ENCODE peak calls at places on chromosome 17, in ten cellular contexts. R is Calu3; B is IMR-90; N is CD4-positive, alpha-beta T cell; C is Peyer's patch; A is heart right ventricle; H is fibroblast of lung; Q is HL-60; E is left ventricle myocardium inferior; U is lower leg skin. K is an unnamed sample.
A peak's percentile ranks its signal among the peaks of the same experiment; 100 is the strongest.

GRCh38 chr17:20234266-20234665 is 225.1 kb downstream of the SPECC1 start:
- DNase-seq in R (no peak), B (no peak), N (peak; percentile 51), C (no peak), A (no peak), H (no peak), Q (no peak), E (no peak), U (no peak), K (no peak)

GRCh38 chr17:41507315-41507880 is 2.0 kb upstream of the KRT13 start:
- DNase-seq in R (no peak), B (no peak), N (no peak), C (no peak), A (no peak), H (no peak), Q (no peak), E (no peak), U (no peak), K (no peak)

GRCh38 chr17:45135978-45136791 is 698 bp downstream of the ACBD4 start:
- DNase-seq in R (no peak), B (no peak), N (no peak), C (no peak), A (no peak), H (no peak), Q (no peak), E (peak; percentile 22), U (no peak), K (no peak)

GRCh38 chr17:17435323-17435722 is 41.5 kb upstream of the MED9 start:
- DNase-seq in R (no peak), B (peak; percentile 99), N (no peak), C (peak; percentile 34), A (no peak), H (peak; percentile 77), Q (no peak), E (no peak), U (no peak), K (no peak)

GRCh38 chr17:7582401-7583252 is 1.0 kb upstream of the MPDU1 start:
- DNase-seq in R (no peak), B (no peak), N (no peak), C (no peak), A (no peak), H (no peak), Q (no peak), E (no peak), U (no peak), K (no peak)

GRCh38 chr17:27180322-27180721 is 113.6 kb upstream of the WSB1 start:
- DNase-seq in R (no peak), B (no peak), N (no peak), C (no peak), A (no peak), H (no peak), Q (no peak), E (no peak), U (no peak), K (no peak)

GRCh38 chr17:79852748-79853147 is 13.5 kb upstream of the CBX4 start:
- DNase-seq in R (peak; percentile 56), B (peak; percentile 52), N (no peak), C (no peak), A (no peak), H (peak; percentile 61), Q (no peak), E (no peak), U (no peak), K (no peak)

GRCh38 chr17:38877130-38877851 is 7.4 kb downstream of the LASP1 start:
- DNase-seq in R (peak; percentile 26), B (no peak), N (peak; percentile 38), C (peak; percentile 83), A (no peak), H (no peak), Q (no peak), E (no peak), U (no peak), K (no peak)

GRCh38 chr17:39673335-39674081 is 5.3 kb downstream of the PNMT start:
- DNase-seq in R (peak; percentile 87), B (no peak), N (no peak), C (no peak), A (no peak), H (no peak), Q (no peak), E (no peak), U (no peak), K (no peak)

GRCh38 chr17:77719806-77720205 is 238.7 kb upstream of the TNRC6C start:
- DNase-seq in R (no peak), B (no peak), N (no peak), C (no peak), A (no peak), H (no peak), Q (no peak), E (no peak), U (no peak), K (no peak)

GRCh38 chr17:58611331-58611730 is 80.5 kb downstream of the TEX14 start:
- DNase-seq in R (no peak), B (no peak), N (no peak), C (no peak), A (no peak), H (no peak), Q (no peak), E (no peak), U (no peak), K (no peak)

GRCh38 chr17:75271233-75271954 is 363 bp upstream of the MIF4GD start:
- DNase-seq in R (peak; percentile 92), B (no peak), N (peak; percentile 86), C (peak; percentile 92), A (peak; percentile 78), H (peak; percentile 61), Q (peak; percentile 73), E (peak; percentile 85), U (peak; percentile 58), K (peak; percentile 75)
- TF ChIP-seq CTCF in R (peak; percentile 70), B (peak; percentile 90), N (peak; percentile 54), C (peak; percentile 76), A (peak; percentile 82), H (peak; percentile 26), Q (peak; percentile 39), E (peak; percentile 83), U (no peak), K (peak; percentile 76)

GRCh38 chr17:74859439-74860228 is at the start of gene GRIN2C:
- DNase-seq in R (no peak), B (no peak), N (no peak), C (no peak), A (no peak), H (no peak), Q (no peak), E (no peak), U (no peak), K (peak; percentile 54)
- TF ChIP-seq CTCF in R (peak; percentile 36), B (peak; percentile 24), N (no peak), C (peak; percentile 42), A (peak; percentile 31), H (no peak), Q (no peak), E (peak; percentile 62), U (no peak), K (peak; percentile 12)

GRCh38 chr17:29190808-29191207 is 10.6 kb upstream of the MYO18A start:
- DNase-seq in R (no peak), B (no peak), N (no peak), C (no peak), A (no peak), H (no peak), Q (no peak), E (no peak), U (no peak), K (no peak)
- TF ChIP-seq CTCF in R (no peak), B (no peak), N (no peak), C (no peak), A (no peak), H (no peak), Q (no peak), E (no peak), U (no peak), K (no peak)

GRCh38 chr17:42520540-42520951 is 15.5 kb upstream of the NAGLU start:
- DNase-seq in R (peak; percentile 57), B (no peak), N (no peak), C (no peak), A (no peak), H (no peak), Q (no peak), E (no peak), U (no peak), K (peak; percentile 57)
- TF ChIP-seq CTCF in R (peak; percentile 74), B (peak; percentile 20), N (no peak), C (no peak), A (no peak), H (peak; percentile 14), Q (no peak), E (peak; percentile 23), U (no peak), K (peak; percentile 40)

DNA sequence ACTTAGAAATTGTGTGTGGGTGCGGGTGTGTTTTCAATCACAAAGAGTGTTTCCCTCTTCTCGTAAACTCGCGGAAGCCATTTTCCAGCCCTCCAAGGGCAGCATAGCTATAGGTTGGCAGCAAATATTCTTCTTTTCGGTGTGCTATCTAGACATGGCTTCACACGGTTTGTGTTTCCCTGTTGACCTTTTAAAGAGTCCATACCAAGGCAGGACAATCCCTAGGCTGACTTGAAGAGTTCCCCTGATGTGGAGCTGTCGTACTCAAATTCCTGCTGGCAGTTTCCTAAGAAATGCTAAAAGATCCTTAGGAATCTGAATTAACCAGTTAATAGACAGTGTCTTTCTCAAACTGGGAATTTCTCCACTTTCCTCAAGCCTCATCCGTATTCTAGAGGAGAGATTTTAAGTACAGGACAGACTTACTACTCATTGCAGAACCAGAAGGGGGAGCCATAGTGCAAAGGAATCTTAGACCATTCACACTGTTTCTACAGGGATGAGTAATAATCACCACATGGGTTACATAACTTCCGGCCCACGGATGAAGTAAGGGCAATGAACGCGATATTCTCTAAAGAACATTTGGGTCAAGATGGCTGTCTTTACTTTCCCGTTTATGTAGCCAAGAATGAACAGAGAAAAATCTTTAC is 288.6 kb upstream of the ELAC2 start:
- DNase-seq in R (no peak), B (peak; percentile 84), N (no peak), C (no peak), A (peak; percentile 25), H (peak; percentile 88), Q (peak; percentile 27), E (no peak), U (no peak), K (peak; percentile 63)
- TF ChIP-seq CTCF in R (no peak), B (peak; percentile 59), N (no peak), C (peak; percentile 19), A (no peak), H (peak; percentile 74), Q (no peak), E (peak; percentile 63), U (no peak), K (peak; percentile 67)

DNA sequence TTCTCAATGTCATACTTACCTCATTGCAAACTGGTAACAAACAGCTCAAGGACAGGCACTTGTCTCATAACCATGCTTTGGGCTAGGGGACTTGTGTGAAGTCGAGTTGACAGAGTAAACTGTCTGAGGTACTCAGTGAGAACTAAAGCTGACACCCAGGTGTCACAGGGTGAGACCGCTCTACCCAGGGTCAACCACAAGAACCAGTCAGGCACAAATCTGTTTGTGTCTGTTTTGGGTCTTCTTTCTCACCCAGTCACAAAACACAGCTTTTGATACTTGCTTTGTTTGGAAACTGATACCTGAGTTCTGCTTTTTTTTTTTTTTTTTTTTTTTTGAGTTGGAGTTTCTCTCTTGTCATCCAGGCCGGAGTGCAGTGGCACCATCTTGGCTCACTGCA is 161.1 kb downstream of the STX8 start:
- DNase-seq in R (no peak), B (no peak), N (no peak), C (peak; percentile 52), A (no peak), H (no peak), Q (no peak), E (no peak), U (no peak), K (no peak)
- TF ChIP-seq CTCF in R (no peak), B (no peak), N (no peak), C (no peak), A (no peak), H (no peak), Q (no peak), E (no peak), U (no peak), K (no peak)

GRCh38 chr17:21513012-21513570 is 136.9 kb downstream of the KCNJ12 start:
- DNase-seq in R (peak; percentile 72), B (peak; percentile 64), N (peak; percentile 70), C (peak; percentile 85), A (peak; percentile 81), H (peak; percentile 67), Q (peak; percentile 49), E (peak; percentile 77), U (peak; percentile 66), K (peak; percentile 87)
- TF ChIP-seq CTCF in R (peak; percentile 66), B (peak; percentile 91), N (peak; percentile 88), C (peak; percentile 93), A (peak; percentile 76), H (peak; percentile 71), Q (peak; percentile 37), E (peak; percentile 84), U (no peak), K (peak; percentile 88)